ENCODE peak calls at places on chromosome 3, in seven cellular contexts. W, M, X, N, Z, Y and G are unnamed samples.

GRCh38 chr3:66428733-66429132 is 72.1 kb downstream of the LRIG1 start:
- DNase-seq in W (no peak), M (peak), X (no peak), N (no peak), Z (no peak), Y (no peak), G (no peak)

GRCh38 chr3:153090973-153091372 is 71.1 kb upstream of the RAP2B start:
- DNase-seq in W (no peak), M (no peak), X (peak), N (no peak), Z (no peak), Y (no peak), G (no peak)

GRCh38 chr3:132788299-132788698 is 66.1 kb upstream of the NPHP3 start:
- DNase-seq in W (no peak), M (peak), X (no peak), N (no peak), Z (no peak), Y (no peak), G (no peak)

GRCh38 chr3:54772707-54773106 is 155.2 kb downstream of the LRTM1 start:
- DNase-seq in W (no peak), M (no peak), X (no peak), N (no peak), Z (no peak), Y (no peak), G (no peak)

GRCh38 chr3:12708584-12709192 is 44.8 kb upstream of the RAF1 start:
- DNase-seq in W (no peak), M (peak), X (no peak), N (no peak), Z (no peak), Y (no peak), G (no peak)

GRCh38 chr3:168275662-168276061 is 179.9 kb upstream of the GOLIM4 start:
- DNase-seq in W (no peak), M (no peak), X (no peak), N (no peak), Z (no peak), Y (no peak), G (no peak)

GRCh38 chr3:122903171-122903570 is 108.3 kb downstream of the SLC49A4 start:
- DNase-seq in W (no peak), M (no peak), X (no peak), N (no peak), Z (no peak), Y (no peak), G (no peak)

GRCh38 chr3:170162630-170163029 is 18.9 kb downstream of the PHC3 start:
- DNase-seq in W (no peak), M (no peak), X (no peak), N (no peak), Z (no peak), Y (no peak), G (no peak)

GRCh38 chr3:59775106-59775505 is 725.3 kb upstream of the CFAP20DC start:
- DNase-seq in W (no peak), M (no peak), X (no peak), N (no peak), Z (no peak), Y (no peak), G (no peak)

GRCh38 chr3:133966954-133967353 is 62.8 kb downstream of the SLCO2A1 start:
- DNase-seq in W (no peak), M (no peak), X (no peak), N (no peak), Z (no peak), Y (no peak), G (no peak)

GRCh38 chr3:25887907-25888306 is 98.0 kb downstream of the OXSM start:
- DNase-seq in W (no peak), M (no peak), X (no peak), N (no peak), Z (no peak), Y (no peak), G (no peak)

GRCh38 chr3:127162947-127163645 is 29.8 kb upstream of the PRR23E start:
- DNase-seq in W (peak), M (no peak), X (no peak), N (peak), Z (no peak), Y (no peak), G (no peak)

GRCh38 chr3:157091096-157091833 is 68.7 kb downstream of the CCNL1 start:
- DNase-seq in W (no peak), M (no peak), X (no peak), N (no peak), Z (no peak), Y (no peak), G (no peak)

GRCh38 chr3:98797905-98798304 is 34.8 kb downstream of the ST3GAL6 start:
- DNase-seq in W (no peak), M (no peak), X (no peak), N (no peak), Z (no peak), Y (no peak), G (no peak)

GRCh38 chr3:22157848-22158247 is 406.8 kb upstream of the ZNF385D start:
- DNase-seq in W (no peak), M (no peak), X (no peak), N (no peak), Z (no peak), Y (no peak), G (no peak)

GRCh38 chr3:50246517-50246954 is 10.5 kb downstream of the GNAI2 start:
- DNase-seq in W (no peak), M (peak), X (peak), N (no peak), Z (peak), Y (no peak), G (peak)

GRCh38 chr3:57140894-57141293 is 24.3 kb downstream of the IL17RD start:
- DNase-seq in W (no peak), M (no peak), X (no peak), N (no peak), Z (no peak), Y (no peak), G (no peak)

GRCh38 chr3:127702151-127702578 is 29.4 kb downstream of the ABTB1 start:
- DNase-seq in W (peak), M (peak), X (no peak), N (no peak), Z (peak), Y (no peak), G (no peak)

GRCh38 chr3:5016218-5017161 is 37.3 kb downstream of the BHLHE40 start:
- DNase-seq in W (no peak), M (peak), X (no peak), N (no peak), Z (no peak), Y (no peak), G (peak)

GRCh38 chr3:40768536-40768935 is 243.8 kb downstream of the ZNF621 start:
- DNase-seq in W (no peak), M (no peak), X (no peak), N (no peak), Z (no peak), Y (no peak), G (no peak)

GRCh38 chr3:124627501-124627908 is 102.7 kb upstream of the UMPS start:
- DNase-seq in W (no peak), M (no peak), X (no peak), N (no peak), Z (no peak), Y (no peak), G (no peak)

GRCh38 chr3:125634346-125634964 is 39.2 kb upstream of the OSBPL11 start:
- DNase-seq in W (no peak), M (no peak), X (no peak), N (no peak), Z (no peak), Y (no peak), G (peak)

GRCh38 chr3:194168994-194169393 is 33.0 kb downstream of the HES1 start:
- DNase-seq in W (no peak), M (no peak), X (no peak), N (no peak), Z (no peak), Y (no peak), G (no peak)

GRCh38 chr3:17954801-17955200 is 212.4 kb upstream of the TBC1D5 start:
- DNase-seq in W (no peak), M (no peak), X (no peak), N (no peak), Z (no peak), Y (no peak), G (no peak)

GRCh38 chr3:185335799-185336198 is 27.1 kb upstream of the MAP3K13 start:
- DNase-seq in W (no peak), M (no peak), X (no peak), N (no peak), Z (no peak), Y (no peak), G (no peak)

GRCh38 chr3:46901591-46902187 is 24.2 kb downstream of the PTH1R start:
- DNase-seq in W (no peak), M (peak), X (no peak), N (no peak), Z (no peak), Y (no peak), G (no peak)

GRCh38 chr3:54900954-54901591 is 26.8 kb downstream of the LRTM1 start:
- DNase-seq in W (no peak), M (no peak), X (no peak), N (no peak), Z (no peak), Y (no peak), G (no peak)

GRCh38 chr3:125129512-125129962 is 73.7 kb upstream of the HEG1 start:
- DNase-seq in W (no peak), M (peak), X (no peak), N (no peak), Z (no peak), Y (no peak), G (no peak)

GRCh38 chr3:45547764-45548683 is 46.5 kb upstream of the LIMD1 start:
- DNase-seq in W (no peak), M (peak), X (no peak), N (no peak), Z (no peak), Y (no peak), G (peak)

GRCh38 chr3:38347421-38348200 is 1.0 kb downstream of the XYLB start:
- DNase-seq in W (no peak), M (no peak), X (no peak), N (no peak), Z (no peak), Y (no peak), G (no peak)

GRCh38 chr3:128665362-128666021 is 14.9 kb upstream of the RPN1 start:
- DNase-seq in W (peak), M (no peak), X (no peak), N (no peak), Z (no peak), Y (no peak), G (no peak)

GRCh38 chr3:149592758-149593240 is 65.0 kb downstream of the WWTR1 start:
- DNase-seq in W (no peak), M (peak), X (no peak), N (no peak), Z (no peak), Y (no peak), G (no peak)

GRCh38 chr3:37392957-37393356 is 218.6 kb upstream of the LRRFIP2 start:
- DNase-seq in W (no peak), M (no peak), X (no peak), N (no peak), Z (no peak), Y (no peak), G (no peak)

GRCh38 chr3:161069441-161070251 is 35.5 kb downstream of the B3GALNT1 start:
- DNase-seq in W (no peak), M (no peak), X (no peak), N (no peak), Z (no peak), Y (no peak), G (peak)